ENCODE peak calls at places on chromosomes 5 and 9, in four cellular contexts. One of them, this sample, is unnamed.
A peak's percentile ranks its signal among the peaks of the same experiment; 100 is the strongest.

GRCh38 chr9:113589407-113589806 is 125.9 kb downstream of the RGS3 start:
- DNase-seq in neural crest cell: no peak
- DNase-seq in NAMALWA: no peak
- DNase-seq in NCI-H774: no peak
- DNase-seq in this sample: no peak

GRCh38 chr5:16740046-16740445 is 123.2 kb upstream of the RETREG1 start:
- DNase-seq in neural crest cell: no peak
- DNase-seq in NAMALWA: no peak
- DNase-seq in NCI-H774: no peak
- DNase-seq in this sample: no peak

GRCh38 chr5:172219296-172219695 is 25.3 kb downstream of the EFCAB9 start:
- DNase-seq in NAMALWA: no peak
- DNase-seq in neural crest cell: no peak
- DNase-seq in NCI-H774: peak; percentile 4
- DNase-seq in this sample: no peak

GRCh38 chr9:129929467-129930125 is 94.3 kb downstream of the USP20 start:
- DNase-seq in NAMALWA: no peak
- DNase-seq in NCI-H774: no peak
- DNase-seq in neural crest cell: no peak
- DNase-seq in this sample: no peak

GRCh38 chr5:180868960-180869359 is 7.9 kb upstream of the ZFP62 start:
- DNase-seq in NCI-H774: peak; percentile 73
- DNase-seq in neural crest cell: peak; percentile 94
- DNase-seq in NAMALWA: peak; percentile 77
- DNase-seq in this sample: peak; percentile 44

GRCh38 chr5:130222638-130223037 is 318.4 kb downstream of the CHSY3 start:
- DNase-seq in NCI-H774: no peak
- DNase-seq in NAMALWA: no peak
- DNase-seq in neural crest cell: no peak
- DNase-seq in this sample: no peak

GRCh38 chr9:4573176-4573575 is 82.9 kb downstream of the SLC1A1 start:
- DNase-seq in NCI-H774: no peak
- DNase-seq in neural crest cell: no peak
- DNase-seq in NAMALWA: no peak
- DNase-seq in this sample: no peak

GRCh38 chr9:134189475-134190231 is 25.3 kb upstream of the RNU6ATAC start:
- DNase-seq in NAMALWA: no peak
- DNase-seq in NCI-H774: no peak
- DNase-seq in neural crest cell: no peak
- DNase-seq in this sample: no peak

GRCh38 chr5:159094745-159095144 is 5.0 kb downstream of the EBF1 start:
- DNase-seq in neural crest cell: no peak
- DNase-seq in NCI-H774: peak; percentile 1
- DNase-seq in NAMALWA: peak; percentile 96
- DNase-seq in this sample: no peak

GRCh38 chr5:111127453-111128195 is 35.5 kb downstream of the WDR36 start:
- DNase-seq in neural crest cell: no peak
- DNase-seq in NAMALWA: no peak
- DNase-seq in NCI-H774: no peak
- DNase-seq in this sample: no peak

GRCh38 chr5:103232393-103232999 is 26.1 kb upstream of the MACIR start:
- DNase-seq in NCI-H774: no peak
- DNase-seq in NAMALWA: peak; percentile 60
- DNase-seq in neural crest cell: no peak
- DNase-seq in this sample: peak; percentile 1